ENCODE peak calls at places on chromosomes 13 and 19, in seven cellular contexts. One of them, this sample, is unnamed.
A peak's percentile ranks its signal among the peaks of the same experiment; 100 is the strongest.

GRCh38 chr13:34430294-34430693 is 511.8 kb upstream of the NBEA start:
- DNase-seq in K562: no peak
- DNase-seq in HCT116: no peak
- DNase-seq in SK-N-SH: no peak
- DNase-seq in GM12878: no peak
- DNase-seq in HepG2: no peak
- DNase-seq in H1: no peak
- DNase-seq in this sample: no peak

GRCh38 chr13:28622286-28622685 is 36.6 kb upstream of the POMP start:
- DNase-seq in HCT116: no peak
- DNase-seq in H1: no peak
- DNase-seq in K562: no peak
- DNase-seq in HepG2: no peak
- DNase-seq in GM12878: no peak
- DNase-seq in SK-N-SH: no peak
- DNase-seq in this sample: no peak

GRCh38 chr19:16373539-16373938 is 48.9 kb downstream of the KLF2 start:
- DNase-seq in GM12878: no peak
- DNase-seq in K562: no peak
- DNase-seq in HCT116: no peak
- DNase-seq in SK-N-SH: no peak
- DNase-seq in H1: no peak
- DNase-seq in HepG2: peak; percentile 70
- DNase-seq in this sample: no peak

GRCh38 chr19:35348909-35349611 is 1.4 kb downstream of the FFAR1 start:
- DNase-seq in GM12878: no peak
- DNase-seq in HepG2: no peak
- DNase-seq in K562: no peak
- DNase-seq in SK-N-SH: no peak
- DNase-seq in HCT116: no peak
- DNase-seq in H1: no peak
- DNase-seq in this sample: no peak

GRCh38 chr19:48874309-48875135 is 2.3 kb downstream of the PPP1R15A start:
- DNase-seq in GM12878: no peak
- DNase-seq in H1: no peak
- DNase-seq in HepG2: no peak
- DNase-seq in SK-N-SH: no peak
- DNase-seq in HCT116: no peak
- DNase-seq in K562: peak; percentile 52
- DNase-seq in this sample: no peak

GRCh38 chr13:44434441-44435141 is 61.0 kb downstream of the SERP2 start:
- DNase-seq in HCT116: no peak
- DNase-seq in H1: no peak
- DNase-seq in HepG2: no peak
- DNase-seq in SK-N-SH: no peak
- DNase-seq in K562: no peak
- DNase-seq in GM12878: no peak
- DNase-seq in this sample: no peak

GRCh38 chr13:67303661-67304333 is 73.7 kb upstream of the PCDH9 start:
- DNase-seq in H1: no peak
- DNase-seq in K562: no peak
- DNase-seq in HCT116: no peak
- DNase-seq in SK-N-SH: no peak
- DNase-seq in HepG2: no peak
- DNase-seq in GM12878: no peak
- DNase-seq in this sample: no peak

GRCh38 chr19:10514211-10515145 is 2.8 kb downstream of the S1PR5 start:
- DNase-seq in HepG2: no peak
- DNase-seq in HCT116: no peak
- DNase-seq in GM12878: no peak
- DNase-seq in SK-N-SH: peak; percentile 74
- DNase-seq in H1: no peak
- DNase-seq in K562: no peak
- DNase-seq in this sample: no peak

GRCh38 chr19:10871711-10872550 is 578 bp downstream of the CARM1 start:
- DNase-seq in SK-N-SH: peak; percentile 74
- DNase-seq in HepG2: no peak
- DNase-seq in HCT116: no peak
- DNase-seq in GM12878: no peak
- DNase-seq in K562: peak; percentile 74
- DNase-seq in H1: no peak
- DNase-seq in this sample: no peak

DNA sequence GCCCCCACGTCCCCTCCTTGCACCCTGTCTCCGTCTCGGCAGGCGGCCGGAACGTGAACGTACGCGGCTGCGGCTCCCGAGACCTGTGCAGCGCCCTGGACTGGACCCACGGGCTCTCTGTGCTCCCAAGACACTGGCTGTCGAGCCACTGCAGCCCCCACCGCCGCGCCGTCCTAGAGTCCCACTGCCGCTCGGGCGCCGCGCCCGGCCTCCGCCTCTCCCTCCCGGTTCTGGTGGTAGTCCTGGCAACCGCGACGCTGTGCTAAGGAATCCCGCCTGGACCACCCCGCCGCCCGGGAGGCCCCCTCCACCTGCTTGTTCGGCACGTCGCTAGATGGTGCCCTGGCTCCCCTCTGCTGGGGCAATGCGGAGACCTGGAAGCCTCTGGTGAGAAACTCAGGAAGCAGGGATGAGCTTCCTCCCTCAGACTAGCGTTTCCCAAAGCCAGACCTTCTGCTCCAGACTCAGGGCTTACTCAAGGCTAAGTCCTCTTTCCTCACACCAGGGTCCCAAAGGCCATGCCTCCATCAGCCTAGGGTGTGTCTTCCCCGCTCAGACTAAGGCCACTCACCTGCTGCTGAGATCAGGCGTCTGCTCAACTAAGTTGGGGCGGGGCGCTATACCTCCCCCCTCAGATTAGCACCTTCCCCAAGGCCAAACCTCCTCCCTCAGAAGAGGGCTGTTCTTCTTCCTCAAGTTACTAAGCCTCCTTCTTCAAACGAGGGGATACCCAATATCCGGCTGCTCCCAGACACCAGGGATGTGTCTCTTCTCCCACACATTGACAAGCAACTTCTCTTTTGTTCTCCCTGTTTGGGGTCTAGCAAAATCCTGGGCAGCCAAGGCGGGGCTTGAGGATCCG is 16.1 kb upstream of the IRGC start:
- DNase-seq in HepG2: no peak
- DNase-seq in K562: no peak
- DNase-seq in SK-N-SH: peak; percentile 63
- DNase-seq in GM12878: no peak
- DNase-seq in H1: peak; percentile 41
- DNase-seq in HCT116: no peak
- DNase-seq in this sample: no peak
- TF ChIP-seq JUND in HepG2: no peak
- TF ChIP-seq JUND in K562: no peak
- TF ChIP-seq JUND in SK-N-SH: no peak
- TF ChIP-seq JUND in GM12878: no peak
- TF ChIP-seq JUND in H1: no peak
- TF ChIP-seq JUND in HCT116: no peak
- TF ChIP-seq JUND in this sample: no peak

GRCh38 chr19:43414554-43414953 is at the start of gene TEX101:
- DNase-seq in HepG2: no peak
- DNase-seq in H1: no peak
- DNase-seq in K562: no peak
- DNase-seq in HCT116: no peak
- DNase-seq in GM12878: no peak
- DNase-seq in SK-N-SH: no peak
- DNase-seq in this sample: no peak
- TF ChIP-seq JUND in HepG2: no peak
- TF ChIP-seq JUND in H1: no peak
- TF ChIP-seq JUND in K562: no peak
- TF ChIP-seq JUND in HCT116: no peak
- TF ChIP-seq JUND in GM12878: no peak
- TF ChIP-seq JUND in SK-N-SH: no peak
- TF ChIP-seq JUND in this sample: no peak

DNA sequence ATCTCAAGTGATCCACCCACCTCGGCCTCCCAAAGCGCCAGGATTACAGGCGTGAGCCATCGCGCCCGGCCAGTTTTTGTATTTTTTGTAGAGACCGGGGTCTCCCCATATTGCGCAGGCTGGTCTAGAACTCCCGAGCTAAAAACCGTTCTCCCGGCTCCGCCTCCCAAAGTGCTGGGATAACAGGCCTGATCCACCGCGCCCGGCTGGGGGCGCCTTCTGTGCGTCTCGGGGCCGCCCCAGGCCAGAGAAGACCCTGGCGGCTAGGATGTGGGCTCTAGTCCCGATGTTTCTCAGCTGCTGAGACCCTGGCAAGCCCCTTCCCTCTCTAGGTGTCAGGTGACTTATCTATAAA is 3.6 kb downstream of the ARHGAP45 start:
- DNase-seq in K562: no peak
- DNase-seq in SK-N-SH: no peak
- DNase-seq in GM12878: no peak
- DNase-seq in H1: no peak
- DNase-seq in HepG2: no peak
- DNase-seq in HCT116: no peak
- DNase-seq in this sample: no peak
- TF ChIP-seq JUND in K562: no peak
- TF ChIP-seq JUND in SK-N-SH: no peak
- TF ChIP-seq JUND in GM12878: no peak
- TF ChIP-seq JUND in H1: no peak
- TF ChIP-seq JUND in HepG2: no peak
- TF ChIP-seq JUND in HCT116: no peak
- TF ChIP-seq JUND in this sample: no peak

DNA sequence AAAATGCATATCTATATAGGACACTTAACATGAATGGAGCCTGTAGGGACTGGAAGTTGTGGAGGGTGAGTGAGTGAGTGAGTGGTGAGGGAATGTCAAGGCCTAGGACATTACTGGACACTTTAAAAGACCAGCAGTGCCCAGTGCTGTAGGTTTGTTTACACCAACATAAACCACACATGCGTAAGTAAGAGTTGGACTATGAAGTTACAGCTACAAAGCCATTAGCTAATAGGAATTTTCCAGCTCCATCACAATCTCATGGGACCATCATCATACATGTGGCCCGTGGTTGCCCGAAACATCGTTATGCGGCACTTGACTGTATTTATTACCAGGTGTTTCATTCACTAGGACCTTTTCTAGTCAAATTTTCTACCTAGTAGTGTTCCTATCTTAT is 49.2 kb downstream of the LATS2 start:
- DNase-seq in SK-N-SH: no peak
- DNase-seq in K562: no peak
- DNase-seq in HepG2: peak; percentile 12
- DNase-seq in GM12878: no peak
- DNase-seq in HCT116: no peak
- DNase-seq in H1: no peak
- DNase-seq in this sample: no peak
- TF ChIP-seq JUND in SK-N-SH: no peak
- TF ChIP-seq JUND in K562: no peak
- TF ChIP-seq JUND in HepG2: no peak
- TF ChIP-seq JUND in GM12878: no peak
- TF ChIP-seq JUND in HCT116: no peak
- TF ChIP-seq JUND in H1: no peak
- TF ChIP-seq JUND in this sample: no peak

DNA sequence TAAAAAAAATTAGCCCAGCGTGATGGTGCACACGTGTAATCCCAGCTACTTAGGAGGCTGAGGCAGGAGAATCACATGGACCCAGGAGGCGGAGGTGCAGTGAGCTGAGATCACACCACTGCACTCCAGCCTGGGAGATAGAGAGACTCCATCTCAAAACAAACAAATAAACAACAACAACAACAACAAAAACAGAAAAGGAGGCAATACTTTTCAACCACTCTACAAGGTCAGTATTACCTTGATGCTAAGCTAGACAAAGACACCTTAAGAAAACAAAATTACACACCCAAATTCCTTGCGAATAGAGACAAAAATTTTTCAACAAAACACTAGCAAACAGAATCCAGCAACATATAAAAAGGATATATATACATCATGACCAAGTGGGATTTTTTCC is 39.7 kb downstream of the PEPD start:
- DNase-seq in HCT116: no peak
- DNase-seq in H1: no peak
- DNase-seq in SK-N-SH: no peak
- DNase-seq in HepG2: no peak
- DNase-seq in GM12878: no peak
- DNase-seq in K562: no peak
- DNase-seq in this sample: no peak
- TF ChIP-seq JUND in HCT116: no peak
- TF ChIP-seq JUND in H1: no peak
- TF ChIP-seq JUND in SK-N-SH: no peak
- TF ChIP-seq JUND in HepG2: no peak
- TF ChIP-seq JUND in GM12878: no peak
- TF ChIP-seq JUND in K562: no peak
- TF ChIP-seq JUND in this sample: no peak

GRCh38 chr19:18055967-18056366 is 30.8 kb downstream of the IL12RB1 start:
- DNase-seq in GM12878: no peak
- DNase-seq in SK-N-SH: no peak
- DNase-seq in HepG2: no peak
- DNase-seq in HCT116: no peak
- DNase-seq in H1: no peak
- DNase-seq in K562: no peak
- DNase-seq in this sample: no peak

GRCh38 chr19:18057557-18057956 is 29.2 kb downstream of the IL12RB1 start:
- DNase-seq in SK-N-SH: no peak
- DNase-seq in HCT116: no peak
- DNase-seq in HepG2: no peak
- DNase-seq in K562: no peak
- DNase-seq in H1: no peak
- DNase-seq in GM12878: no peak
- DNase-seq in this sample: no peak

GRCh38 chr19:18049390-18049789 is 37.3 kb downstream of the IL12RB1 start:
- DNase-seq in HepG2: no peak
- DNase-seq in K562: no peak
- DNase-seq in SK-N-SH: no peak
- DNase-seq in H1: no peak
- DNase-seq in HCT116: no peak
- DNase-seq in GM12878: no peak
- DNase-seq in this sample: no peak

GRCh38 chr19:18053571-18054219 is 33.0 kb downstream of the IL12RB1 start:
- DNase-seq in HCT116: no peak
- DNase-seq in SK-N-SH: no peak
- DNase-seq in H1: no peak
- DNase-seq in K562: no peak
- DNase-seq in GM12878: no peak
- DNase-seq in HepG2: no peak
- DNase-seq in this sample: no peak

DNA sequence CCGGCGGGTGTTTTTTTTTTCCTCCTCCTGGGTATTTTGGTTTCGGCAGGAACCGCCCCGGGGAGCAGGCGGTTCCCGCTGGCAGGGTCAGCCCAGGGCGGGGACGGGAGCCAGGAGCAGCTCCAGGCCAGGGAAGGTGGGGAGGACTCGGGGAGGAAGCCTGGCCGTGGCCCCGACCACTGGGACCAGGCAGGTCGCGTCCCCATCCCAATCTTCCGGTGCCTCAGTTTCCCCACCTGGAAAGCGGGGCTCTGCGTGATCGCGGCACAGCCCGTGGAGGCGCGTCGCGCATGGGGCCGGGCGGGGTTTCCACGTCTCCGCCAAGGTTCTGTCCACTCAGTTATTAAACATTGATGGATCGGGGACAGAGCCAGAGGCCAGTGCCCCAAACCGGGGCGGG is 34.8 kb downstream of the IL12RB1 start:
- DNase-seq in HepG2: no peak
- DNase-seq in K562: no peak
- DNase-seq in GM12878: no peak
- DNase-seq in SK-N-SH: no peak
- DNase-seq in HCT116: no peak
- DNase-seq in H1: no peak
- DNase-seq in this sample: no peak
- TF ChIP-seq JUND in HepG2: no peak
- TF ChIP-seq JUND in K562: no peak
- TF ChIP-seq JUND in GM12878: no peak
- TF ChIP-seq JUND in SK-N-SH: no peak
- TF ChIP-seq JUND in HCT116: no peak
- TF ChIP-seq JUND in H1: no peak
- TF ChIP-seq JUND in this sample: no peak

This sample was measured in T47D.